ENCODE peak calls at places on chromosome 22, in ten cellular contexts. D is stimulated activated CD8-positive, alpha-beta memory T cell treated with anti-CD3 and anti-CD28 coated beads, Interleukin-15, amount 100 ng/mL, for 1 hour; P is renal cortical epithelial cell; C is DMS153; F is ureter; W is mucosa of gallbladder; N is dermis microvascular lymphatic vessel endothelial cell; O is retinal pigment epithelial cell; K is germinal center; V is GM23338. H is an unnamed sample.

GRCh38 chr22:38710352-38710751 is 4.6 kb downstream of the GTPBP1 start:
- DNase-seq in W (no peak), N (no peak), V (no peak), C (no peak), O (no peak), K (no peak), P (no peak), D (no peak), F (no peak), H (no peak)

GRCh38 chr22:47337161-47337621 is 574.7 kb downstream of the TBC1D22A start:
- DNase-seq in C (peak; percentile 88), F (no peak), K (no peak), O (peak; percentile 59), D (no peak), W (peak; percentile 78), P (peak; percentile 2), N (peak; percentile 11), V (no peak), H (no peak)

GRCh38 chr22:46563381-46564083 is 26.1 kb upstream of the CELSR1 start:
- DNase-seq in V (peak; percentile 82), P (peak; percentile 25), W (peak; percentile 90), O (no peak), F (peak; percentile 81), N (peak; percentile 47), C (peak; percentile 85), D (peak; percentile 66), K (peak; percentile 83), H (peak; percentile 79)

GRCh38 chr22:48753381-48753730 is 1074.3 kb downstream of the BRD1 start:
- DNase-seq in D (no peak), N (no peak), P (no peak), K (no peak), F (no peak), C (no peak), W (no peak), V (no peak), O (no peak), H (no peak)

GRCh38 chr22:36933629-36934028 is 20.2 kb downstream of the CSF2RB start:
- DNase-seq in W (no peak), D (no peak), P (no peak), V (no peak), K (no peak), N (no peak), O (no peak), F (peak; percentile 41), C (no peak), H (no peak)

GRCh38 chr22:40401532-40401931 is 31.1 kb downstream of the SGSM3 start:
- DNase-seq in C (no peak), N (no peak), P (no peak), V (no peak), K (no peak), W (no peak), O (no peak), F (no peak), D (peak; percentile 23), H (no peak)

GRCh38 chr22:19772673-19773469 is 12.3 kb downstream of the TBX1 start:
- DNase-seq in K (peak; percentile 55), F (no peak), P (no peak), W (no peak), V (no peak), C (peak; percentile 70), O (no peak), D (no peak), N (no peak), H (no peak)

GRCh38 chr22:40951795-40952602 is 821 bp downstream of the RBX1 start:
- DNase-seq in P (peak; percentile 22), K (no peak), V (peak; percentile 23), F (no peak), N (no peak), W (no peak), C (no peak), O (no peak), D (no peak), H (no peak)

GRCh38 chr22:20852076-20852475 is 6.5 kb downstream of the PI4KA start:
- DNase-seq in V (no peak), O (no peak), D (no peak), N (no peak), K (no peak), F (no peak), P (no peak), W (no peak), C (no peak), H (no peak)

GRCh38 chr22:28976588-28976987 is 85.0 kb downstream of the C22orf31 start:
- DNase-seq in P (peak; percentile 93), F (no peak), V (no peak), K (no peak), O (peak; percentile 81), W (no peak), C (no peak), N (no peak), D (no peak), H (no peak)

GRCh38 chr22:29149841-29150555 is 55.7 kb upstream of the EMID1 start:
- DNase-seq in D (no peak), N (no peak), W (no peak), K (no peak), C (no peak), V (no peak), O (no peak), F (no peak), P (no peak), H (no peak)